ENCODE peak calls at places on chromosome 3, in four cellular contexts. C is neuronal stem cell, Y is mesendoderm, R is IMR-90. P is an unnamed sample.

GRCh38 chr3:137103739-137104138 is 146.0 kb downstream of the IL20RB start:
- DNase-seq in C (no peak), Y (no peak), R (no peak), P (no peak)

GRCh38 chr3:144259267-144259666 is 287.6 kb downstream of the DIPK2A start:
- DNase-seq in C (no peak), R (no peak), Y (no peak), P (no peak)

GRCh38 chr3:47860206-47860605 is 57.3 kb downstream of the DHX30 start:
- DNase-seq in Y (no peak), R (no peak), C (no peak), P (no peak)

GRCh38 chr3:154193174-154193573 is 72.0 kb downstream of the ARHGEF26 start:
- DNase-seq in C (no peak), R (peak), Y (no peak), P (no peak)

GRCh38 chr3:9903238-9903624 is 583 bp downstream of the IL17RE start:
- DNase-seq in Y (no peak), R (peak), C (no peak), P (no peak)

GRCh38 chr3:48595526-48596121 is 495 bp upstream of the COL7A1 start:
- DNase-seq in R (peak), C (no peak), Y (peak), P (peak)

GRCh38 chr3:147521646-147522045 is 112.5 kb downstream of the ZIC1 start:
- DNase-seq in C (no peak), R (peak), Y (no peak), P (no peak)

GRCh38 chr3:197026481-197026866 is 3.1 kb downstream of the MELTF start:
- DNase-seq in R (no peak), Y (no peak), C (no peak), P (no peak)

GRCh38 chr3:14885307-14885706 is 62.1 kb upstream of the NR2C2 start:
- DNase-seq in R (no peak), C (no peak), Y (no peak), P (no peak)

GRCh38 chr3:143157957-143158548 is 38.5 kb downstream of the CHST2 start:
- DNase-seq in C (no peak), Y (no peak), R (no peak), P (no peak)

GRCh38 chr3:66490984-66491383 is 9.8 kb downstream of the LRIG1 start:
- DNase-seq in Y (no peak), R (peak), C (no peak), P (no peak)

GRCh38 chr3:45054196-45054857 is 28.2 kb downstream of the CLEC3B start:
- DNase-seq in Y (no peak), R (peak), C (no peak), P (no peak)

GRCh38 chr3:10669490-10670048 is 146.5 kb upstream of the SLC6A11 start:
- DNase-seq in Y (no peak), C (no peak), R (no peak), P (no peak)

GRCh38 chr3:197368330-197368729 is 69.9 kb upstream of the DLG1 start:
- DNase-seq in R (no peak), Y (peak), C (no peak), P (no peak)

GRCh38 chr3:49173792-49174170 is 2.4 kb downstream of the KLHDC8B start:
- DNase-seq in Y (peak), R (no peak), C (peak), P (no peak)

GRCh38 chr3:46725663-46726314 is 8.1 kb upstream of the PRSS50 start:
- DNase-seq in C (no peak), Y (no peak), R (peak), P (peak)

GRCh38 chr3:155202626-155203025 is 90.9 kb downstream of the STRIT1 start:
- DNase-seq in Y (no peak), C (no peak), R (peak), P (no peak)

GRCh38 chr3:140355481-140355880 is 322.4 kb upstream of the TRIM42 start:
- DNase-seq in Y (no peak), C (no peak), R (no peak), P (no peak)

GRCh38 chr3:174355505-174355904 is 503.6 kb upstream of the NAALADL2 start:
- DNase-seq in C (peak), R (peak), Y (peak), P (no peak)

GRCh38 chr3:84959470-84960380 is 936 bp downstream of the CADM2 start:
- DNase-seq in C (peak), R (no peak), Y (peak), P (peak)

GRCh38 chr3:139261754-139262632 is 81.8 kb upstream of the MRPS22 start:
- DNase-seq in C (no peak), R (no peak), Y (no peak), P (no peak)

GRCh38 chr3:72152551-72153476 is 367.9 kb upstream of the PROK2 start:
- DNase-seq in C (no peak), Y (no peak), R (peak), P (no peak)

GRCh38 chr3:125053304-125053699 is 2.5 kb downstream of the HEG1 start:
- DNase-seq in C (no peak), Y (no peak), R (no peak), P (no peak)

GRCh38 chr3:149494022-149494758 is 19.7 kb downstream of the TM4SF4 start:
- DNase-seq in Y (peak), C (peak), R (peak), P (peak)

GRCh38 chr3:139935071-139935865 is at the start of gene CLSTN2:
- DNase-seq in C (peak), Y (peak), R (no peak), P (peak)

GRCh38 chr3:65230251-65231140 is 542.7 kb upstream of the ADAMTS9 start:
- DNase-seq in Y (no peak), R (no peak), C (no peak), P (no peak)

GRCh38 chr3:190811775-190812480 is 50.6 kb downstream of the GMNC start:
- DNase-seq in Y (peak), R (peak), C (peak), P (peak)

GRCh38 chr3:47515100-47515499 is 1.6 kb upstream of the ELP6 start:
- DNase-seq in R (no peak), Y (no peak), C (no peak), P (no peak)

GRCh38 chr3:10964537-10965167 is 27.9 kb upstream of the SLC6A1 start:
- DNase-seq in R (peak), C (peak), Y (peak), P (peak)

GRCh38 chr3:127482216-127483004 is 108.1 kb downstream of the TPRA1 start:
- DNase-seq in C (no peak), R (peak), Y (no peak), P (peak)

GRCh38 chr3:45607790-45608189 is 13.2 kb downstream of the LIMD1 start:
- DNase-seq in R (peak), Y (peak), C (no peak), P (no peak)

GRCh38 chr3:195209083-195209835 is 61.7 kb downstream of the XXYLT1 start:
- DNase-seq in Y (no peak), R (peak), C (no peak), P (no peak)
- H3K18ac ChIP-seq in Y (no peak), R (peak), C (peak), P (no peak)

GRCh38 chr3:69925506-69925905 is 74.0 kb upstream of the SAMMSON start:
- DNase-seq in Y (no peak), C (no peak), R (peak), P (no peak)

GRCh38 chr3:69926385-69926784 is 73.1 kb upstream of the SAMMSON start:
- DNase-seq in R (no peak), C (no peak), Y (no peak), P (no peak)

GRCh38 chr3:69929019-69929418 is 70.5 kb upstream of the SAMMSON start:
- DNase-seq in R (no peak), C (no peak), Y (no peak), P (no peak)

GRCh38 chr3:69930564-69930963 is 69.0 kb upstream of the SAMMSON start:
- DNase-seq in Y (no peak), R (peak), C (no peak), P (no peak)

GRCh38 chr3:69927571-69927970 is 72.0 kb upstream of the SAMMSON start:
- DNase-seq in C (no peak), R (no peak), Y (no peak), P (no peak)
- H3K27ac ChIP-seq in C (no peak), R (no peak), Y (no peak), P (no peak)

GRCh38 chr3:184655597-184655996 is 56.3 kb downstream of the MAGEF1 start:
- DNase-seq in C (no peak), R (no peak), Y (no peak), P (no peak)

GRCh38 chr3:184656991-184657669 is 54.7 kb downstream of the MAGEF1 start:
- DNase-seq in R (peak), Y (peak), C (no peak), P (no peak)

GRCh38 chr3:184656430-184656990 is 55.4 kb downstream of the MAGEF1 start:
- DNase-seq in Y (no peak), R (no peak), C (no peak), P (no peak)

GRCh38 chr3:184659797-184660301 is 52.0 kb downstream of the MAGEF1 start:
- DNase-seq in R (no peak), C (no peak), Y (peak), P (peak)

DNA sequence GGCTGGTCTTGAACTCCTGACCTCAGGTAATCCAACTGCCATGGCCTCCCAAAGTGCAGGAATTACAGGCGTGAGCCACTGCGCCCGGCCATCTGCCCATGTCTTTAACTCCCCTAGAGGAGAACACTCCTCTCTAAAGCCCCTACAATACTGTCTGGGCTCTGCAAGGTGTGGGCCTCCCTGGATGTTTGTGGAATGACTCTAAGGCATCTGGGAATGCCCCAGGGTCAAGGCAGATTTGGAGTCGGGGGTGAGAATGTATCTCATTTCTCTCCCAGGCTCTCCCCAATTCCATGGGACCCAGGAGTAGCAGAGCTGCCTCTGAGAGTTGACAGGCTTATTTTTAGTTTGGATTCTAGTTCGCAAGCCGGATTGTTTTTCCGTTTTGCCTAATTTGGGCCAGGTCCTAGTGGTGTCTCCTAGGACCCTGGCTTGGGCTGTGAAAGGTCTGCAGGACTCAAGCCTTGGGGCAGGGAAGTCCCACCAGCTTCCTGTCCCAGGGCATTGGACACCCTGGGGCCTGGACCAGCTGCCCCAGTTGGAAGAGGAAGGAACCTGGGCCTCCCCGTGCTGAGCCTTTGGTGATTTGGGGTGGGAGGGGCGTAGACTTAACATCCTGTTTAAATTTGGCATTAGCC is 53.5 kb downstream of the MAGEF1 start:
- DNase-seq in R (no peak), C (no peak), Y (peak), P (no peak)
- H3K18ac ChIP-seq in R (no peak), C (peak), Y (peak), P (no peak)

GRCh38 chr3:188620752-188621151 is 466.8 kb downstream of the LPP start:
- DNase-seq in Y (no peak), C (no peak), R (no peak), P (no peak)

GRCh38 chr3:188617988-188618701 is 464.2 kb downstream of the LPP start:
- DNase-seq in R (no peak), Y (no peak), C (no peak), P (no peak)

DNA sequence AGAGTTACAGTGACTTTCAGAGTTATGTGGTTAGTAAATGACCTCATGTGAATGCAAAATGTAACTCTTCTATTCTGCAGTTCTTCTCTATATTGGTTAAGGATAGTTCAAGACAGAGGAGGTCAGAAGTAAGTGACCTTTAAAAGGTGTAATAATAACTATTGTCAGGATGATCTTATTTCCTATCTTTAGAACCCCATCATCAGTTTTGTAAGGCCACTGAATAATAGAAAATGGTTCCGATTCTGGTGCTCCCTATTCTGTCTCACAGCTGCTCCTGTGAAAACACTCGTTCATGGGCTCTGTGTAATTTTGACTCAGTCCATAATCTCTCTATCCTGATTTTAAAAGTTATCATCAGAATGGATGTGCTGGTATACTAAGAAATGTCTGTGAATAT is 463.3 kb downstream of the LPP start:
- DNase-seq in C (no peak), R (no peak), Y (no peak), P (no peak)
- H3K27ac ChIP-seq in C (no peak), R (no peak), Y (no peak), P (no peak)

GRCh38 chr3:57810471-57811144 is 54.5 kb downstream of the SLMAP start:
- DNase-seq in R (no peak), C (no peak), Y (no peak), P (no peak)

GRCh38 chr3:57808961-57809608 is 53.0 kb downstream of the SLMAP start:
- DNase-seq in R (no peak), C (no peak), Y (no peak), P (no peak)

GRCh38 chr3:57809609-57809968 is 53.5 kb downstream of the SLMAP start:
- DNase-seq in Y (no peak), C (no peak), R (no peak), P (no peak)

GRCh38 chr3:57805674-57806073 is 49.6 kb downstream of the SLMAP start:
- DNase-seq in R (peak), Y (peak), C (no peak), P (no peak)

DNA sequence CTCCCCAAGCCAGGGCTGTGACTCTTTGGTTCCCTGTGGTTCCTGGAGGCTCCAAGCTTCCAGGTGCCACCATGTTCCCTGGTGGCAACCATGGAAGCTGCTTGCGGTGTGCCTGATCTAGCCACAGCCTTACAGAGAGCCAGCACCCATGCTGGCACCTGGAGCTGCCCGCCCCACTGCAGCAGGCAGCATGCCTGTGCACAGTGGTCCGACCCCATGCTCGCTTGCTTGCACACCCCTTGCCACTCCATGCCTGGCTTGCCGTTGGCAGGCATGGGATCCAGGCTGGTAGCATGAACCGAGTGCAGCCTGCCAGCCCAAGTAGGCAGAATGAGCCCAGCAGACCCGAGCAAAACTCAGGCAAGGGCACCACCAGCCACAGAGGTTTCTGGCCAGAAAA is 53.9 kb downstream of the SLMAP start:
- DNase-seq in R (no peak), Y (no peak), C (no peak), P (no peak)
- H3K18ac ChIP-seq in R (no peak), Y (no peak), C (peak), P (no peak)

DNA sequence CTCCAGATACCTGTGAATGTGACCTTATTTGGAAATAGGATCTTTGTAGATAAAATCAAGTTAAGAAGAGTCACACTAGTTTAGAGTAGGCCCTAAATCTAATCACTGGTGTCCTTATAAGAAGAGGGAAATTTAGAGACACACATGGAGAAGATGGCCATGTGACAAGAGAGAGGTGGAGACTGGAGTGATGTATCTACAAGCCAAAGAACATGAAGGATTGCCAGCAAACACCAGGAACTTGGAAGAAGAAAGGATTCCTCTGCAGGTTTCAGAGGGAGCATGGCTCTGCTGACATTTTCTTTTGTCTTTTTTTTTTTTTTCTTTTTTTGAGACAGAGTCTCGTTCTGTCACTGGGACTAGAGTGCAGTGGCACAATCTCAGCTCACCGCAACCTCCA is 20.8 kb downstream of the ARHGEF3 start:
- DNase-seq in C (no peak), Y (no peak), R (no peak), P (no peak)
- H3K27ac ChIP-seq in C (no peak), Y (no peak), R (no peak), P (no peak)

DNA sequence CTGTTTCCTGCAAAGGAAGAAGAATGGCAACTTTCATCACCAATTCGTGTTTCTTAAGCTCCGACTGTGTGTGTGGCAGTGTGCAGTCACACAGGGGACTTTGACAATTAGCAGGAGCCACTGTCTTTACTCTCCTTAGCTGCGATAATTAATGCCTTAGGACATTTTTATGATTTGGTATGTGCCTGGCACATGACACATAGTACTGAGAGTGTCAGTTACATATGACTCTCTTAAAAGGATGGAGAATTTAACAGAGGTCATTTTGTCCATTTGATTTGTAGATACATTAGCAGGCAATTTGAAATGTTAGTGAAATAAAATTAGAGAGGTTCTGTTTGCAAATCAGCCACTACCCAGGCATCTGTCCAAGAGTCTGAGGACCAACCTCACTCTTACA is 128.9 kb upstream of the VEPH1 start:
- DNase-seq in Y (no peak), R (no peak), C (no peak), P (no peak)
- H3K18ac ChIP-seq in Y (no peak), R (no peak), C (no peak), P (no peak)

GRCh38 chr3:134466366-134466765 is 19.4 kb downstream of the ANAPC13 start:
- DNase-seq in Y (no peak), R (no peak), C (no peak), P (no peak)

GRCh38 chr3:134464693-134465385 is 20.9 kb downstream of the ANAPC13 start:
- DNase-seq in Y (peak), R (no peak), C (no peak), P (peak)

GRCh38 chr3:134460965-134461364 is 24.8 kb downstream of the ANAPC13 start:
- DNase-seq in R (peak), Y (no peak), C (no peak), P (no peak)

GRCh38 chr3:134462236-134463059 is 23.3 kb downstream of the ANAPC13 start:
- DNase-seq in R (peak), Y (no peak), C (no peak), P (no peak)

DNA sequence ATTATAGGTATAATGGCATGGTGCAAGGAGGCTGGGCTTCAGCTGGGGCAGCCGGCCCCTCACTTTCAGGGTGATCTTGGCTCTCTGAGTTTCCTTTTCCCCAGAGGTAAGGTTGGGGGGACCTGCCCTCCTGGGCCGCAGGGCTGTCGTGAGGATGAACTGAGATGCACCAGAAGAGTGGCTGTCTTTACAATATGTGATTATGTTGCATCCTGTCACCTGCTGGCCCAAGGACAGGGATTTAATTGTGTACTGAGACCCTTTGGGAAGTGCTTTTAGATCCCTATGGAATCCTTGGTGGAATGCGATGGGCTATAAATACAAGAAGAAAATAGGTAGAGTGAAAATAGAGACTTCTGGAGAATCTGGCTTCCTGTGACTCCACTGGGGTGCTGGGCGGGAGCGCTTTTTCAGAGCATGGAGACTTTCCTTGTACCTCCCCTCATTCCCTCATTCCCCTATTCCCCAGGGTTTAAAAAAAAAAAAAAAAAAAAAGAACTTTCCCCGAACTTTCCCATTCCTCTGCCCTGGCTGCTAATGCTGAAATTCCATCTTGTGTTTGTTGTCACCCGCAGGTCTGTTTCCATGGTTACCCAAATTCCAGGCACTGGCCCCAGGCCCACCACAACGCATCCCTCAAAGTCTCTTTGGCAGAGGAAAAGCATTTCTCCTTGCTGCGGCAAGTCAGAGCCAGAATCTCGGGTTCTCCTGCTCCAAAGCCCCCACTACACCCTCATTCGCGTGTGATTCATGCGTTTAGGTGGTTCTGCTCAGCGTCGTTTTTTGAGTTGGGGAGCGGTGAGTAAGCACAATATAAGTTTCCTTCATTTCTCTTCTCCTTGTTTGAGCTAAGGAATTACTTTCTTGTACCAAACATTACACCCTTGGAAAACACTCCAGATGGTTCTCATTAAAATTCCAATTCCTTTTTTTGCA is 21.8 kb downstream of the ANAPC13 start:
- DNase-seq in Y (peak), C (peak), R (peak), P (peak)
- H3K27ac ChIP-seq in Y (no peak), C (peak), R (peak), P (peak)

GRCh38 chr3:131957980-131958379 is 76.8 kb downstream of the CPNE4 start:
- DNase-seq in Y (peak), C (no peak), R (no peak), P (no peak)
- H3K18ac ChIP-seq in Y (no peak), C (peak), R (no peak), P (no peak)